ENCODE peak calls at places on chromosome 9, in eight cellular contexts. E, T, Y, H, R, M, O and B are unnamed samples.

GRCh38 chr9:131227112-131228058 is 48.9 kb downstream of the FAM78A start:
- DNase-seq in E (no peak), M (no peak), O (no peak), Y (no peak), H (no peak), T (no peak), R (no peak), B (peak; percentile 73)

GRCh38 chr9:27561697-27562096 is 11.6 kb downstream of the C9orf72 start:
- DNase-seq in R (no peak), M (no peak), E (no peak), H (no peak), T (no peak), O (no peak), Y (no peak), B (no peak)

GRCh38 chr9:92647671-92648446 is 22.1 kb downstream of the IPPK start:
- DNase-seq in R (no peak), O (no peak), M (no peak), E (no peak), H (no peak), Y (no peak), T (no peak), B (peak; percentile 25)

GRCh38 chr9:110021891-110022290 is 186.1 kb downstream of the C9orf152 start:
- DNase-seq in M (no peak), H (no peak), O (no peak), R (no peak), T (no peak), Y (peak; percentile 4), E (peak; percentile 42), B (no peak)

GRCh38 chr9:116873937-116874900 is 187.1 kb downstream of the TRIM32 start:
- DNase-seq in M (no peak), O (no peak), E (no peak), Y (no peak), R (no peak), T (no peak), H (no peak), B (no peak)

GRCh38 chr9:7226007-7226670 is 468.4 kb downstream of the KDM4C start:
- DNase-seq in Y (no peak), M (no peak), E (no peak), O (no peak), T (no peak), H (no peak), R (no peak), B (no peak)

GRCh38 chr9:70044450-70045307 is 1.0 kb downstream of the MAMDC2 start:
- DNase-seq in R (no peak), E (no peak), Y (peak; percentile 67), H (no peak), T (no peak), M (no peak), O (no peak), B (peak; percentile 59)

GRCh38 chr9:116951588-116952433 is 264.7 kb downstream of the TRIM32 start:
- DNase-seq in E (no peak), R (no peak), Y (no peak), O (no peak), M (no peak), H (no peak), T (no peak), B (no peak)

GRCh38 chr9:107874591-107875374 is 385.2 kb upstream of the KLF4 start:
- DNase-seq in M (no peak), O (no peak), H (no peak), Y (no peak), E (no peak), T (no peak), R (no peak), B (no peak)

GRCh38 chr9:20662156-20662555 is 21.9 kb upstream of the FOCAD start:
- DNase-seq in E (no peak), M (no peak), O (no peak), H (no peak), T (no peak), R (no peak), Y (peak; percentile 74), B (no peak)

GRCh38 chr9:77819672-77820071 is 171.6 kb upstream of the GNA14 start:
- DNase-seq in H (no peak), E (no peak), O (no peak), M (no peak), Y (no peak), T (no peak), R (no peak), B (no peak)

GRCh38 chr9:128339761-128340690 is at the start of gene SLC27A4:
- DNase-seq in Y (peak; percentile 94), E (peak; percentile 86), O (peak; percentile 58), R (peak; percentile 69), T (peak; percentile 96), M (peak; percentile 65), H (peak; percentile 70), B (peak; percentile 78)

GRCh38 chr9:134198771-134199170 is 34.4 kb upstream of the RNU6ATAC start:
- DNase-seq in E (no peak), O (no peak), R (no peak), H (no peak), T (no peak), M (no peak), Y (no peak), B (no peak)

GRCh38 chr9:130837002-130837511 is 2.0 kb downstream of the ABL1 start:
- DNase-seq in R (no peak), Y (no peak), H (no peak), M (peak; percentile 57), E (no peak), T (no peak), O (no peak), B (no peak)

GRCh38 chr9:89864731-89865130 is 259.9 kb downstream of the GADD45G start:
- DNase-seq in T (no peak), R (no peak), H (no peak), E (no peak), M (no peak), Y (no peak), O (no peak), B (no peak)

GRCh38 chr9:749712-750111 is 91.8 kb upstream of the DMRT1 start:
- DNase-seq in O (no peak), T (no peak), H (no peak), R (no peak), M (no peak), Y (peak; percentile 16), E (peak; percentile 33), B (no peak)

GRCh38 chr9:14652729-14653377 is 40.4 kb downstream of the ZDHHC21 start:
- DNase-seq in O (no peak), Y (peak; percentile 43), R (no peak), E (no peak), T (no peak), M (no peak), H (peak; percentile 16), B (no peak)

GRCh38 chr9:134025606-134026541 is 593 bp downstream of the BRD3OS start:
- DNase-seq in Y (peak; percentile 88), T (no peak), R (peak; percentile 29), E (peak; percentile 71), M (peak; percentile 72), H (peak; percentile 63), O (peak; percentile 20), B (no peak)

GRCh38 chr9:14179449-14179848 is 134.5 kb downstream of the NFIB start:
- DNase-seq in O (no peak), H (no peak), M (no peak), R (no peak), Y (no peak), E (no peak), T (no peak), B (no peak)

GRCh38 chr9:134343637-134344036 is 17.4 kb downstream of the RXRA start:
- DNase-seq in E (no peak), R (no peak), M (peak; percentile 10), O (no peak), Y (no peak), H (no peak), T (no peak), B (peak; percentile 81)

GRCh38 chr9:34714007-34714406 is 4.1 kb upstream of the CCL21 start:
- DNase-seq in H (no peak), E (no peak), T (no peak), O (no peak), R (no peak), M (no peak), Y (no peak), B (no peak)

GRCh38 chr9:19201899-19202891 is 28.3 kb upstream of the DENND4C start:
- DNase-seq in M (no peak), Y (peak; percentile 7), R (no peak), O (no peak), T (no peak), E (no peak), H (peak; percentile 87), B (no peak)

GRCh38 chr9:15373881-15374280 is 48.8 kb upstream of the SNAPC3 start:
- DNase-seq in H (no peak), R (no peak), O (no peak), Y (no peak), T (no peak), E (no peak), M (no peak), B (no peak)

GRCh38 chr9:36218411-36218901 is 27.7 kb downstream of the CLTA start:
- DNase-seq in O (no peak), T (no peak), R (no peak), M (no peak), H (no peak), E (no peak), Y (no peak), B (no peak)

GRCh38 chr9:69675563-69675962 is 3.4 kb upstream of the APBA1 start:
- DNase-seq in T (no peak), H (no peak), M (no peak), Y (no peak), O (no peak), R (no peak), E (no peak), B (no peak)